ENCODE peak calls at places on chromosome 16, in seven cellular contexts. D, K, A, M, E, N and B are unnamed samples.

GRCh38 chr16:11245988-11246387 is 10.0 kb downstream of the SOCS1 start:
- DNase-seq in D (no peak), K (no peak), A (no peak), M (no peak), E (no peak), N (no peak), B (no peak)

GRCh38 chr16:58035356-58036170 is 10.0 kb downstream of the MMP15 start:
- DNase-seq in D (no peak), K (no peak), A (peak), M (no peak), E (no peak), N (no peak), B (no peak)

GRCh38 chr16:88936008-88936912 is 40.7 kb downstream of the CBFA2T3 start:
- DNase-seq in D (no peak), K (no peak), A (no peak), M (peak), E (no peak), N (peak), B (no peak)

GRCh38 chr16:52191533-52192134 is 355.3 kb downstream of the TOX3 start:
- DNase-seq in D (peak), K (peak), A (peak), M (peak), E (peak), N (peak), B (peak)

GRCh38 chr16:71440669-71441347 is 1.0 kb downstream of the TLE7 start:
- DNase-seq in D (no peak), K (no peak), A (no peak), M (no peak), E (no peak), N (no peak), B (no peak)

GRCh38 chr16:30006659-30007377 is 4.0 kb downstream of the DOC2A start:
- DNase-seq in D (no peak), K (no peak), A (no peak), M (no peak), E (no peak), N (no peak), B (no peak)

GRCh38 chr16:74064120-74064735 is 232.4 kb upstream of the PSMD7 start:
- DNase-seq in D (no peak), K (no peak), A (no peak), M (no peak), E (no peak), N (no peak), B (peak)

GRCh38 chr16:2835638-2836493 is 5.8 kb downstream of the ZG16B start:
- DNase-seq in D (no peak), K (peak), A (peak), M (peak), E (peak), N (peak), B (peak)

GRCh38 chr16:22661161-22661647 is 150.5 kb downstream of the NPIPB5 start:
- DNase-seq in D (no peak), K (no peak), A (no peak), M (no peak), E (no peak), N (no peak), B (no peak)

GRCh38 chr16:65384441-65384840 is 262.6 kb upstream of the CDH11 start:
- DNase-seq in D (no peak), K (peak), A (no peak), M (no peak), E (no peak), N (no peak), B (peak)

GRCh38 chr16:58467915-58468314 is 32.0 kb upstream of the NDRG4 start:
- DNase-seq in D (no peak), K (no peak), A (no peak), M (no peak), E (no peak), N (no peak), B (no peak)

GRCh38 chr16:52496051-52496876 is 50.7 kb downstream of the TOX3 start:
- DNase-seq in D (no peak), K (no peak), A (no peak), M (no peak), E (no peak), N (no peak), B (no peak)

GRCh38 chr16:79042886-79043285 is 557.7 kb downstream of the MAF start:
- DNase-seq in D (no peak), K (no peak), A (no peak), M (no peak), E (no peak), N (no peak), B (no peak)

GRCh38 chr16:69089091-69089912 is 16.2 kb upstream of the HAS3 start:
- DNase-seq in D (peak), K (no peak), A (peak), M (no peak), E (no peak), N (peak), B (no peak)

GRCh38 chr16:27112093-27112811 is 45.5 kb downstream of the C16orf82 start:
- DNase-seq in D (no peak), K (no peak), A (no peak), M (no peak), E (no peak), N (no peak), B (no peak)

GRCh38 chr16:84618428-84619102 is 687 bp upstream of the COTL1 start:
- DNase-seq in D (no peak), K (peak), A (no peak), M (peak), E (peak), N (peak), B (peak)

GRCh38 chr16:11094075-11094593 is 149.8 kb downstream of the CLEC16A start:
- DNase-seq in D (peak), K (peak), A (peak), M (no peak), E (no peak), N (no peak), B (peak)

GRCh38 chr16:6231351-6231750 is 1101.3 kb upstream of the RBFOX1 start:
- DNase-seq in D (no peak), K (no peak), A (no peak), M (no peak), E (no peak), N (no peak), B (no peak)

GRCh38 chr16:60636117-60636516 is 1400.1 kb downstream of the CDH8 start:
- DNase-seq in D (no peak), K (no peak), A (no peak), M (no peak), E (peak), N (no peak), B (no peak)

GRCh38 chr16:88924834-88925539 is 52.0 kb downstream of the CBFA2T3 start:
- DNase-seq in D (no peak), K (peak), A (no peak), M (peak), E (no peak), N (peak), B (peak)

GRCh38 chr16:56970934-56971767 is 9.4 kb downstream of the CETP start:
- DNase-seq in D (no peak), K (peak), A (no peak), M (no peak), E (no peak), N (no peak), B (no peak)

GRCh38 chr16:80741716-80742115 is 62.7 kb downstream of the CDYL2 start:
- DNase-seq in D (no peak), K (no peak), A (no peak), M (no peak), E (no peak), N (no peak), B (no peak)

GRCh38 chr16:67166883-67167168 is 2.3 kb downstream of the HSF4 start:
- DNase-seq in D (no peak), K (no peak), A (no peak), M (no peak), E (no peak), N (no peak), B (no peak)

GRCh38 chr16:11320170-11320569 is 25.1 kb upstream of the RMI2 start:
- DNase-seq in D (no peak), K (no peak), A (no peak), M (no peak), E (no peak), N (no peak), B (no peak)

GRCh38 chr16:28212532-28212873 is 738 bp upstream of the XPO6 start:
- DNase-seq in D (no peak), K (peak), A (no peak), M (no peak), E (no peak), N (no peak), B (no peak)

GRCh38 chr16:11263737-11264136 is 5.4 kb downstream of the TNP2 start:
- DNase-seq in D (peak), K (no peak), A (no peak), M (no peak), E (no peak), N (no peak), B (no peak)

GRCh38 chr16:85316321-85316919 is 204.1 kb upstream of the CIBAR2 start:
- DNase-seq in D (peak), K (peak), A (peak), M (peak), E (no peak), N (peak), B (peak)

GRCh38 chr16:50284131-50284911 is 18.0 kb downstream of the ADCY7 start:
- DNase-seq in D (no peak), K (no peak), A (peak), M (no peak), E (no peak), N (peak), B (no peak)

GRCh38 chr16:55081622-55082593 is 151.2 kb downstream of the IRX5 start:
- DNase-seq in D (no peak), K (no peak), A (no peak), M (no peak), E (no peak), N (no peak), B (no peak)

GRCh38 chr16:27639588-27640276 is 89.8 kb downstream of the KATNIP start:
- DNase-seq in D (peak), K (peak), A (no peak), M (peak), E (no peak), N (peak), B (peak)